ENCODE peak calls at places on chromosomes 16 and 17, in four cellular contexts. P is AG04449, D is tibial artery, L is MCF 10A. R is an unnamed sample.
A peak's percentile ranks its signal among the peaks of the same experiment; 100 is the strongest.

GRCh38 chr16:74275031-74275636 is 21.5 kb upstream of the PSMD7 start:
- DNase-seq in P (no peak), D (no peak), L (peak; percentile 24), R (peak; percentile 6)

GRCh38 chr16:87115646-87116045 is 201.5 kb downstream of the C16orf95 start:
- DNase-seq in P (no peak), D (no peak), L (no peak), R (no peak)

GRCh38 chr17:32520737-32521399 is 34.1 kb downstream of the CDK5R1 start:
- DNase-seq in P (no peak), D (no peak), L (no peak), R (no peak)

GRCh38 chr16:50299508-50300105 is 33.3 kb downstream of the ADCY7 start:
- DNase-seq in P (no peak), D (peak; percentile 18), L (no peak), R (no peak)

GRCh38 chr17:16378631-16379282 is 2.1 kb upstream of the UBB start:
- DNase-seq in P (no peak), D (no peak), L (peak; percentile 70), R (no peak)

GRCh38 chr17:43211480-43212402 is at the start of gene TMEM106A:
- DNase-seq in P (peak; percentile 58), D (peak; percentile 79), L (peak; percentile 76), R (peak; percentile 48)

GRCh38 chr17:55334285-55334684 is 69.5 kb downstream of the HLF start:
- DNase-seq in P (no peak), D (peak; percentile 38), L (no peak), R (no peak)

GRCh38 chr16:38941-39892 is 14.2 kb downstream of the POLR3K start:
- DNase-seq in P (no peak), D (no peak), L (peak; percentile 57), R (no peak)

GRCh38 chr17:45370949-45371413 is 54.2 kb upstream of the MAP3K14 start:
- DNase-seq in P (no peak), D (no peak), L (peak; percentile 65), R (no peak)

GRCh38 chr16:68235105-68235881 is 634 bp downstream of the ESRP2 start:
- DNase-seq in P (no peak), D (no peak), L (peak; percentile 65), R (no peak)

GRCh38 chr16:87933140-87933495 is 3.2 kb downstream of the CA5A start:
- DNase-seq in P (no peak), D (no peak), L (no peak), R (no peak)

DNA sequence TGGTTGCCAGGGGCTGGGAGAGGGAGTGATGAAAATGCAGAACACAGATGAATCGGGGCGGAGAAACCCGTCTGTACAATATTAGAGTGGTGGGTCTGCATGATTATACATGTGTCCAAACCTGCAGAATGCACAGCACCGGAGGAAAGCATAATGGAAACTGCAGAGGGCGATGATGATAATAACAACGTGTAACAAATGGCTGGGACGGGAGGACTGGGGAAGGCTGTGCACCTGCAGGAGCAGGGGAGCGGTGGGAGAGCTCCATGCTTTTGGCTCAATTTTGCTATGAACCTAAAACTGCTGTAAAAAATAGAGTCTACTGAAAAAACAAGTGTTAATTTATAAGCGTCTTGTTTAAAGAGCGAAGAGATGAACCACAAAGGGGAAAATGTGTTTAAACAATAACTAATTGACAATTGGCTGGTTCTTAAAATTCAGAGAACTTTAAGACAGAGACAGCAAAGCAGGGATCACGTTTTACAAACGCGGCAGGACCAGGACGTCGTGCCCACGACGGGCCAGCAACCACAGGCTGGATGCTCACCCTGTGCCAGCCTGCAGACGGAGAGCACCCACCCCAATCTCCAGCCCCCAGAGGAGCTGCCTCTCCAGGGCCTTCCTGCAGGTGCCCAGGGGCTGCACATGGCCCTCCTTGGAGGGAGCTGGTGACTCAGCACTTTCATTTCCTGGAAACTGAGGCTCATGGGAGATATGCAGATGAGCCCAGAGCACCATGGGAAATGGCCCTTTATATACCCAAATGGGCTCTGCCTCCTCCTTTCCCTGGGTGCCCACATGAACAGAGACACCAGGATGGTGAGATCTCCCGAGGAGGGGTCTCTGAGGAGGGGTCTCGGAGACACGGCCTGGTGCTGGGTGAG is at the start of gene TEX19:
- DNase-seq in P (no peak), D (no peak), L (peak; percentile 13), R (no peak)
- TF ChIP-seq CTCF in P (no peak), D (no peak), L (no peak), R (no peak)

DNA sequence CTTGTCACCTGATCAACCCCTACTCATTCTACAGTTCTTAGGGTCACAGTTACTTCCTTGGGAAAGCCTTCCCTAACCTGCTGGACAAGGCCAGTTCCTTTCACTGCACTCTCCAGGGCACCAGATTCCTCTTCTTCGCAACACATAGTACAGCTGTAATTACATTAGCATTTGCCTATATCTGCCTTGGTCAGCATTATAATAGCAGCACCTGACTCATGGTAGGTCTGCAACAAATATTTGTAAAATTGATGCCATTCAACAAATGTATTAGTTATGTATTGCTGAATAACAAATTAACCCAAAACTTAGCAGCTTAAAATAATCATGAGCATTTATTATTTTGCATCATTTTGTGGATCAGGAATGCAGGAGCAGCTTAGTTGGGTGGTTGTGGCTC is 193.0 kb downstream of the IRX5 start:
- DNase-seq in P (no peak), D (no peak), L (no peak), R (no peak)
- TF ChIP-seq CTCF in P (no peak), D (no peak), L (no peak), R (no peak)

GRCh38 chr17:73323622-73324455 is 12.0 kb upstream of the CDC42EP4 start:
- DNase-seq in P (no peak), D (peak; percentile 48), L (no peak), R (no peak)

GRCh38 chr17:73325527-73325842 is 13.7 kb upstream of the CDC42EP4 start:
- DNase-seq in P (no peak), D (peak; percentile 65), L (peak; percentile 44), R (no peak)

GRCh38 chr17:73320601-73321264 is 8.9 kb upstream of the CDC42EP4 start:
- DNase-seq in P (no peak), D (no peak), L (no peak), R (no peak)

GRCh38 chr17:73319766-73320165 is 8.0 kb upstream of the CDC42EP4 start:
- DNase-seq in P (no peak), D (no peak), L (no peak), R (no peak)

DNA sequence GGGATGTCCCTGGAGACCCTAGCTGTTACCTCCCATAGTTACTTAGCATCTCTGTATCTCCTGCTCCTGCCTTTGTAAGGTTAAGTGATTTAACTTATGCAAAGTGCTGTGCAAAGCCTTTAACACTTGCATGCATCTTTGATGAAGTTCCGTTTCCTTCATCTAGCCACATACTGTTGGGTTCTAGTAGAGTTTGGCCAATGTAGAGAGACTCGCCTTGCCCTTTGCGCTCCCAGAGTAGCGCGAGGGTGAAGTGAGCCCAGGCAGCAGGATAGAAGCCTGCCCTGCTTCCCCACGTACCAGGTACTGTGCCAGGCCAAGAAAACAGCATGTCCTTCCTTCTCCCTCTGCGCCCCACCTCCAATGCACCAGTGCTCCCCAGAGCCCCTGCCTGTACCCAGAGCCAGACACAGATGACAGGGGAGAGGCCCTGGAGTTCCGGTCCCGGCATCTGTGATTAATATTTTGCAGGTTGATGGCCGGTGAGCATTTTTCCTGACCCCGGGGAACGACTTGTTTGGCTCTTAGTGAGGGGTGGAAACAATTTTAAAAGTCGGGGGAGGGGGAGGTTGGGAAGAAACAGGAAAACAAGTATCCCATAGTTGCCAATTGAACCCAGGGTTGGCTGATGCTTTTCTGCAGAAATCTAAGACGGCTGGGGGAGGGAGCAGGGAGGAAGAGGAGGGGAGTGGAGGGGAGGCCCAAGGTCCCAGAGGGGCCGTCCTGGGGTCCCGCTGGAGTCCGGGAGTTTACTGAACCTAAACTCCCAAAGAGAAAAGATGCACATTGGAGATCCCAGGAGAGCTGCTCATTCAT is 13.1 kb upstream of the CDC42EP4 start:
- DNase-seq in P (no peak), D (no peak), L (no peak), R (no peak)
- TF ChIP-seq CTCF in P (no peak), D (no peak), L (no peak), R (no peak)

GRCh38 chr17:76353599-76354316 is at the start of gene PRPSAP1:
- DNase-seq in P (no peak), D (peak; percentile 84), L (peak; percentile 94), R (peak; percentile 65)
- TF ChIP-seq CTCF in P (peak; percentile 64), D (peak; percentile 37), L (peak; percentile 35), R (peak; percentile 64)